ENCODE peak calls at places on chromosomes 12 and 14, in ten cellular contexts. One of them, this sample, is unnamed. For H3K9me3, the result is how much of the 10 kb centered on the place peaks cover.

GRCh38 chr12:130433411-130433810 is 95.7 kb downstream of the PIWIL1 start:
- DNase-seq in K562: no peak
- DNase-seq in Peyer's patch: no peak
- DNase-seq in body of pancreas: no peak
- DNase-seq in right lobe of liver: no peak
- DNase-seq in upper lobe of left lung: no peak
- DNase-seq in prostate gland: no peak
- DNase-seq in sigmoid colon: peak
- DNase-seq in stomach: no peak
- DNase-seq in IMR-90: no peak
- DNase-seq in this sample: no peak

GRCh38 chr12:10121278-10121677 is 8.7 kb downstream of the CLEC7A start:
- DNase-seq in prostate gland: no peak
- DNase-seq in right lobe of liver: no peak
- DNase-seq in body of pancreas: no peak
- DNase-seq in IMR-90: no peak
- DNase-seq in upper lobe of left lung: no peak
- DNase-seq in sigmoid colon: no peak
- DNase-seq in K562: no peak
- DNase-seq in Peyer's patch: no peak
- DNase-seq in stomach: no peak
- DNase-seq in this sample: no peak

GRCh38 chr12:92581579-92581978 is 121.2 kb upstream of the PLEKHG7 start:
- DNase-seq in prostate gland: no peak
- DNase-seq in upper lobe of left lung: no peak
- DNase-seq in right lobe of liver: no peak
- DNase-seq in body of pancreas: no peak
- DNase-seq in IMR-90: no peak
- DNase-seq in K562: no peak
- DNase-seq in sigmoid colon: no peak
- DNase-seq in stomach: no peak
- DNase-seq in Peyer's patch: no peak
- DNase-seq in this sample: no peak

GRCh38 chr12:101919447-101919846 is 42.1 kb downstream of the DRAM1 start:
- DNase-seq in sigmoid colon: no peak
- DNase-seq in right lobe of liver: no peak
- DNase-seq in IMR-90: peak
- DNase-seq in prostate gland: no peak
- DNase-seq in Peyer's patch: no peak
- DNase-seq in stomach: no peak
- DNase-seq in body of pancreas: no peak
- DNase-seq in K562: no peak
- DNase-seq in upper lobe of left lung: no peak
- DNase-seq in this sample: no peak

GRCh38 chr12:14186193-14186502 is 179.3 kb upstream of the ATF7IP start:
- DNase-seq in upper lobe of left lung: no peak
- DNase-seq in IMR-90: no peak
- DNase-seq in right lobe of liver: no peak
- DNase-seq in Peyer's patch: no peak
- DNase-seq in body of pancreas: no peak
- DNase-seq in K562: no peak
- DNase-seq in prostate gland: no peak
- DNase-seq in stomach: no peak
- DNase-seq in sigmoid colon: no peak
- DNase-seq in this sample: no peak

GRCh38 chr12:2806700-2807099 is 5.8 kb upstream of the ITFG2 start:
- DNase-seq in prostate gland: no peak
- DNase-seq in body of pancreas: no peak
- DNase-seq in stomach: no peak
- DNase-seq in Peyer's patch: no peak
- DNase-seq in right lobe of liver: no peak
- DNase-seq in sigmoid colon: no peak
- DNase-seq in IMR-90: no peak
- DNase-seq in K562: no peak
- DNase-seq in upper lobe of left lung: no peak
- DNase-seq in this sample: no peak

GRCh38 chr12:93539821-93540220 is 32.7 kb upstream of the SOCS2 start:
- DNase-seq in body of pancreas: no peak
- DNase-seq in K562: no peak
- DNase-seq in upper lobe of left lung: no peak
- DNase-seq in right lobe of liver: no peak
- DNase-seq in IMR-90: no peak
- DNase-seq in Peyer's patch: no peak
- DNase-seq in prostate gland: no peak
- DNase-seq in sigmoid colon: no peak
- DNase-seq in stomach: no peak
- DNase-seq in this sample: no peak

GRCh38 chr14:102248121-102248520 is 56.8 kb downstream of the MOK start:
- DNase-seq in Peyer's patch: no peak
- DNase-seq in right lobe of liver: no peak
- DNase-seq in upper lobe of left lung: no peak
- DNase-seq in IMR-90: peak
- DNase-seq in stomach: no peak
- DNase-seq in sigmoid colon: no peak
- DNase-seq in body of pancreas: no peak
- DNase-seq in K562: no peak
- DNase-seq in prostate gland: no peak
- DNase-seq in this sample: no peak

GRCh38 chr14:60247994-60248696 is 876 bp upstream of the PPM1A start:
- DNase-seq in K562: peak
- DNase-seq in IMR-90: peak
- DNase-seq in upper lobe of left lung: peak
- DNase-seq in Peyer's patch: peak
- DNase-seq in stomach: peak
- DNase-seq in body of pancreas: peak
- DNase-seq in prostate gland: peak
- DNase-seq in right lobe of liver: peak
- DNase-seq in sigmoid colon: peak
- DNase-seq in this sample: peak

GRCh38 chr12:114982760-114983159 is 298.8 kb upstream of the TBX3 start:
- DNase-seq in stomach: no peak
- DNase-seq in K562: peak
- DNase-seq in Peyer's patch: no peak
- DNase-seq in upper lobe of left lung: no peak
- DNase-seq in IMR-90: no peak
- DNase-seq in body of pancreas: no peak
- DNase-seq in sigmoid colon: no peak
- DNase-seq in right lobe of liver: no peak
- DNase-seq in prostate gland: peak
- DNase-seq in this sample: no peak

GRCh38 chr14:75645051-75645450 is 15.6 kb downstream of the ERG28 start:
- DNase-seq in IMR-90: no peak
- DNase-seq in upper lobe of left lung: peak
- DNase-seq in stomach: no peak
- DNase-seq in body of pancreas: no peak
- DNase-seq in sigmoid colon: no peak
- DNase-seq in K562: no peak
- DNase-seq in right lobe of liver: no peak
- DNase-seq in prostate gland: no peak
- DNase-seq in Peyer's patch: no peak
- DNase-seq in this sample: no peak

GRCh38 chr12:1666685-1667162 is 24.1 kb upstream of the ADIPOR2 start:
- DNase-seq in upper lobe of left lung: no peak
- DNase-seq in body of pancreas: peak
- DNase-seq in right lobe of liver: no peak
- DNase-seq in Peyer's patch: no peak
- DNase-seq in IMR-90: no peak
- DNase-seq in sigmoid colon: no peak
- DNase-seq in K562: no peak
- DNase-seq in stomach: no peak
- DNase-seq in prostate gland: no peak
- DNase-seq in this sample: no peak

GRCh38 chr12:127008758-127009403 is 1258.1 kb upstream of the TMEM132C start:
- DNase-seq in right lobe of liver: peak
- DNase-seq in body of pancreas: no peak
- DNase-seq in sigmoid colon: no peak
- DNase-seq in prostate gland: no peak
- DNase-seq in stomach: no peak
- DNase-seq in Peyer's patch: no peak
- DNase-seq in IMR-90: no peak
- DNase-seq in K562: no peak
- DNase-seq in upper lobe of left lung: no peak
- DNase-seq in this sample: no peak

GRCh38 chr12:67512061-67512460 is 136.5 kb upstream of the DYRK2 start:
- DNase-seq in sigmoid colon: no peak
- DNase-seq in Peyer's patch: no peak
- DNase-seq in body of pancreas: no peak
- DNase-seq in stomach: no peak
- DNase-seq in upper lobe of left lung: no peak
- DNase-seq in prostate gland: no peak
- DNase-seq in K562: no peak
- DNase-seq in right lobe of liver: no peak
- DNase-seq in IMR-90: no peak
- DNase-seq in this sample: no peak

GRCh38 chr14:59377991-59378720 is 87.0 kb downstream of the GPR135 start:
- DNase-seq in K562: no peak
- DNase-seq in IMR-90: no peak
- DNase-seq in sigmoid colon: peak
- DNase-seq in stomach: no peak
- DNase-seq in Peyer's patch: no peak
- DNase-seq in body of pancreas: no peak
- DNase-seq in prostate gland: no peak
- DNase-seq in upper lobe of left lung: no peak
- DNase-seq in right lobe of liver: no peak
- DNase-seq in this sample: no peak

GRCh38 chr14:21072102-21072501 is 2.0 kb downstream of the ARHGEF40 start:
- DNase-seq in upper lobe of left lung: no peak
- DNase-seq in right lobe of liver: no peak
- DNase-seq in sigmoid colon: no peak
- DNase-seq in IMR-90: peak
- DNase-seq in stomach: no peak
- DNase-seq in K562: no peak
- DNase-seq in Peyer's patch: no peak
- DNase-seq in prostate gland: no peak
- DNase-seq in body of pancreas: no peak
- DNase-seq in this sample: no peak

GRCh38 chr12:50211392-50212070 is 44.4 kb upstream of the CERS5 start:
- DNase-seq in IMR-90: no peak
- DNase-seq in right lobe of liver: no peak
- DNase-seq in prostate gland: no peak
- DNase-seq in upper lobe of left lung: no peak
- DNase-seq in sigmoid colon: no peak
- DNase-seq in K562: no peak
- DNase-seq in Peyer's patch: no peak
- DNase-seq in body of pancreas: no peak
- DNase-seq in stomach: no peak
- DNase-seq in this sample: no peak

GRCh38 chr14:94041551-94042346 is 15.6 kb downstream of the OTUB2 start:
- DNase-seq in Peyer's patch: no peak
- DNase-seq in upper lobe of left lung: peak
- DNase-seq in stomach: peak
- DNase-seq in body of pancreas: no peak
- DNase-seq in IMR-90: peak
- DNase-seq in right lobe of liver: no peak
- DNase-seq in prostate gland: no peak
- DNase-seq in sigmoid colon: no peak
- DNase-seq in K562: no peak
- DNase-seq in this sample: peak
- TF ChIP-seq POLR2A in Peyer's patch: no peak
- TF ChIP-seq POLR2A in upper lobe of left lung: no peak
- TF ChIP-seq POLR2A in stomach: no peak
- TF ChIP-seq POLR2A in body of pancreas: no peak
- TF ChIP-seq POLR2A in IMR-90: no peak
- TF ChIP-seq POLR2A in right lobe of liver: no peak
- TF ChIP-seq POLR2A in prostate gland: no peak
- TF ChIP-seq POLR2A in sigmoid colon: no peak
- TF ChIP-seq POLR2A in K562: no peak
- TF ChIP-seq POLR2A in this sample: no peak

GRCh38 chr12:113040722-113041168 is 15.8 kb upstream of the DTX1 start:
- DNase-seq in body of pancreas: no peak
- DNase-seq in prostate gland: no peak
- DNase-seq in Peyer's patch: peak
- DNase-seq in upper lobe of left lung: peak
- DNase-seq in IMR-90: peak
- DNase-seq in sigmoid colon: peak
- DNase-seq in K562: no peak
- DNase-seq in stomach: peak
- DNase-seq in right lobe of liver: peak
- DNase-seq in this sample: peak
- H3K4me3 ChIP-seq in body of pancreas: no peak
- H3K4me3 ChIP-seq in prostate gland: no peak
- H3K4me3 ChIP-seq in Peyer's patch: no peak
- H3K4me3 ChIP-seq in upper lobe of left lung: no peak
- H3K4me3 ChIP-seq in IMR-90: no peak
- H3K4me3 ChIP-seq in sigmoid colon: no peak
- H3K4me3 ChIP-seq in K562: no peak
- H3K4me3 ChIP-seq in stomach: no peak
- H3K4me3 ChIP-seq in right lobe of liver: no peak
- H3K4me3 ChIP-seq in this sample: no peak

GRCh38 chr14:105836730-105837129 is 310.3 kb downstream of the TMEM121 start:
- DNase-seq in body of pancreas: no peak
- DNase-seq in IMR-90: no peak
- DNase-seq in Peyer's patch: no peak
- DNase-seq in K562: no peak
- DNase-seq in upper lobe of left lung: no peak
- DNase-seq in sigmoid colon: no peak
- DNase-seq in stomach: no peak
- DNase-seq in prostate gland: no peak
- DNase-seq in right lobe of liver: no peak
- DNase-seq in this sample: no peak
- H3K9me3 ChIP-seq in body of pancreas: under half
- H3K9me3 ChIP-seq in IMR-90: half or more
- H3K9me3 ChIP-seq in Peyer's patch: under half
- H3K9me3 ChIP-seq in K562: under half
- H3K9me3 ChIP-seq in upper lobe of left lung: under half
- H3K9me3 ChIP-seq in sigmoid colon: under half
- H3K9me3 ChIP-seq in stomach: under half
- H3K9me3 ChIP-seq in prostate gland: under half
- H3K9me3 ChIP-seq in right lobe of liver: under half
- H3K9me3 ChIP-seq in this sample: under half

DNA sequence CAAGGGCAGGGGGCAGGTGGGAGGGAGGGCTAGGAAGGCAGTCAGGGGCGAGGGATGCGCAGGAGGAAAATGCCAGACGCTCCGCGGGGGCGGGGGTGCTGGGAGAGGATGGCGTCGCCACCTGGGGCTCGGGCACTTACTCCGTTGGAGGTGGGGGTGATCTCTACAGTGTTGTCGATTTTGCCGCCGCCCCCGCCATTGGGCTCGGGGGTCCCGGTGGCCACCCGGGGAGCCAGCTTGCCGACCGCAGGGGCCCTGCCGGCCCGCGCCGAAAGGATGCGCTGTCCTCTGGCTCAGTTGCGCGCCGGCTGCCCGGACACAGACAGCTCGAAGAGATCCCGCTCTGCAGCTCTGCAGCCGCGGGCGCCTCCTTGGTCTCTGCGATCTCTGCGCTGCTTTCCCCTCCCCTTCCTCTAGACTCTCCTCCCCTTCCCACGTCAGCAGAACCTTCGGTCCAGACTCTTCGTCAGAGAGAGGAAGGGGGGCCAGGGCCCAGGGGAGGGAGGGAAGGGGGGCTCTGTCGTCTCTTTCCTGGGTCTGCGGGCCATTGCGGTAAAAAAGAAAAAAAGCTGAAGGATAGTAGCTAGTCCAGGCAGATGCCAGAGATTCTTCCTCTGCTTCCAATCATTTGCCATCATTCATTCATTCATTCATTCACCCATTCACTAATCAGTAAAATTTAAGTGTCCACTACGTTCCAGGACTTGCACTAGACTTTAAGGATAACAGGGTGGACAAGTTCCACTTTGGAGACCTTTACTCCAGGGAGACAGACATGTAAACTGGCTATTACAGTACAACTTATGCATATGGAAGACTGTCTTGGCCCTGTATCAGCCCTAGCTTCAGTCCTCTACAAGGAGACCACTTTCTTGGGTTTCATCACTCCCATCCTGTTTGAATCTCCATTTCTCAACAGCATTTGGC is at the start of gene SLC22A17:
- DNase-seq in Peyer's patch: peak
- DNase-seq in IMR-90: peak
- DNase-seq in right lobe of liver: peak
- DNase-seq in K562: no peak
- DNase-seq in sigmoid colon: peak
- DNase-seq in upper lobe of left lung: peak
- DNase-seq in prostate gland: peak
- DNase-seq in body of pancreas: peak
- DNase-seq in stomach: peak
- DNase-seq in this sample: peak
- TF ChIP-seq POLR2A in Peyer's patch: no peak
- TF ChIP-seq POLR2A in IMR-90: peak
- TF ChIP-seq POLR2A in right lobe of liver: peak
- TF ChIP-seq POLR2A in K562: no peak
- TF ChIP-seq POLR2A in sigmoid colon: peak
- TF ChIP-seq POLR2A in upper lobe of left lung: peak
- TF ChIP-seq POLR2A in prostate gland: peak
- TF ChIP-seq POLR2A in body of pancreas: peak
- TF ChIP-seq POLR2A in stomach: no peak
- TF ChIP-seq POLR2A in this sample: peak